ENCODE peak calls at places on chromosomes 4 and X, in six cellular contexts. M, H, T, A, K and S are unnamed samples.

GRCh38 chr4:5051692-5052423 is 578 bp downstream of the STK32B start:
- DNase-seq in M (no peak), H (no peak), T (no peak), A (peak; percentile 33), K (peak; percentile 33), S (no peak)

GRCh38 chrX:72316408-72317079 is 10.8 kb upstream of the CITED1 start:
- DNase-seq in M (no peak), H (no peak), T (no peak), A (no peak), K (no peak), S (no peak)

GRCh38 chrX:57930051-57930450 is 19.8 kb upstream of the ZXDA start:
- DNase-seq in M (no peak), H (no peak), T (no peak), A (no peak), K (no peak), S (no peak)

GRCh38 chrX:30659421-30659820 is 6.2 kb downstream of the GK start:
- DNase-seq in M (no peak), H (no peak), T (peak; percentile 4), A (peak; percentile 85), K (peak; percentile 4), S (no peak)

GRCh38 chr4:72418458-72418857 is 150.6 kb downstream of the ADAMTS3 start:
- DNase-seq in M (peak; percentile 52), H (no peak), T (no peak), A (no peak), K (no peak), S (no peak)

GRCh38 chr4:165207016-165207430 is 338 bp upstream of the KLHL2 start:
- DNase-seq in M (no peak), H (peak; percentile 31), T (no peak), A (peak; percentile 45), K (peak; percentile 9), S (peak; percentile 62)

GRCh38 chr4:105145059-105145912 is 1.4 kb upstream of the TET2 start:
- DNase-seq in M (no peak), H (no peak), T (no peak), A (peak; percentile 75), K (no peak), S (no peak)

GRCh38 chr4:70746179-70746839 is 24.5 kb downstream of the RUFY3 start:
- DNase-seq in M (no peak), H (no peak), T (no peak), A (no peak), K (no peak), S (no peak)

GRCh38 chrX:29662759-29663503 is 552.4 kb upstream of the MAGEB2 start:
- DNase-seq in M (no peak), H (no peak), T (peak; percentile 2), A (peak; percentile 2), K (peak; percentile 71), S (no peak)

GRCh38 chrX:120625366-120625765 is 4.5 kb downstream of the C1GALT1C1 start:
- DNase-seq in M (no peak), H (no peak), T (no peak), A (no peak), K (no peak), S (no peak)

DNA sequence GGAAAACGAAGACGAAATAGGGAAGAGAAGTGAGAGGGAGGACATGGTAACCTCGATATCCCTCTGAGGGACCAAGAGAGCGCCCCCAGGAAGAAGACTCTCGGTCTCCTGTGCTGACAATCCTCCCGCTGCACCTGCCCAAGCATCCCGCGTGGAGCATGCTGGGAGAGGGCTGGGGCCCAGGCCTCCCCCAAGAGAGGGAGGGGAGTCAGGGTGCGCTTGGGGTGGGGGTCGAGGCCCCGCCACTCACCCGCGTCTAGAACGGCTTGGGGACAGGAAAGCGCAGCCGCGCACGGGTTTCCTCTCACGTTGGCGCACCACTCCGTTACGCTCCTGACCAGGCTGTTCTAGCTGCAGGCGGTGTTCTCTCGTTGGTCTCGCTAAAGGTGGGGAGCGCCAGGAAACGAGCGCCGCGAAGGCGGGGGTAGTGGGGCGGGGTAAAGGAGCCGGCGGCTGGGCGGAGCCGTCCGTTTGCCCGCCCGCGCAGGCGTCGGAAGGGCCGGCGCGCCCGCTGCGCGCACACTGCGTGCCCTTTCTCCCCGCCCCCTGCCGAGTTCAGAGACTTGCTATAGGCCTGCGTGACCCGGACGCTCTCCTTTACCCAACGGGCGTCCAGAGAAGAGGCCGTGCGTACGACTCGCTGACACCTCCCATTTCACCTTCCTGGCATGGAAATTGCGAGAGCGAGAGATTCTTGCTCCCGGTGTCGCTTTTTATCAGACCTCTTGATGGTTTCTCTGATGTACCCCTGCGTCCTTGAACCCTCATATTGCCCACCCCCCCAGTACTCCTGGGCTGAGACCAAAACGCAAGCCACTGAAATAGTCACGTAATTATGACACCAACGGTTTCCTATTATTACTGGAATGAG is at the start of gene C1GALT1C1:
- DNase-seq in M (peak; percentile 95), H (peak; percentile 94), T (peak; percentile 63), A (peak; percentile 95), K (peak; percentile 70), S (peak; percentile 97)
- TF ChIP-seq POLR2A in M (peak; percentile 69), H (peak; percentile 68), T (peak; percentile 46), A (peak; percentile 74), K (peak; percentile 74), S (peak; percentile 25)

DNA sequence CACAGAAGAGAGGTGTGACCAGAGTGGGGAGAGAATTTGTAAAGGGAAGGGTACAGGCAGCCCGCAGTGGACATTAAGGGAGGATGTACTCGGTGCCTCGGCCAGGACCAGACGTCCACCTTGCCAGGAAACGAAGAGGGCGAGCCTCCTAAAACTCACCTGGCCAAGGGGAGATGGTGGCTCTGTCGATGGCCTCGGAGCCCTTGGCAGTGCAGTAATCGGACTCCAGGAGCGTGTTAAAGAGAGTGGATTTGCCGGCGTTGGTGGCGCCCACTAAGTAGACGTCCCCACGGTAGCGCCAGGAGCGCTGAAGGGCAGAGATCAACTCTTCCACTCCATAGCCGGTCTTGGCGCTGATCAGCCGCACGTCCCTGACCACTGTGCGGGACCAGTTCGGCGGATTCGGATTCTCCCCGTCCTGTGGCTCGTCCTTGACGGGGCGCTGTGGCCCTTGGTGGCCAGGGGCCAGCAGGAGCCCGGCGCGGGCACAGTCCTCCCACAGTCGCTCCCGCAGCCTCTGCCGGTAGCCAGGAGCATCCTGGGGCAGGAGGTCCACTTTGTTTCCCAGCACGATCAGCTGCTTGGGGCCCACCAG is 1.0 kb downstream of the NOA1 start:
- DNase-seq in M (peak; percentile 57), H (no peak), T (no peak), A (no peak), K (no peak), S (no peak)
- TF ChIP-seq POLR2A in M (no peak), H (no peak), T (no peak), A (no peak), K (no peak), S (no peak)

GRCh38 chrX:40108959-40109287 is 11.2 kb upstream of the BCOR start:
- DNase-seq in M (peak; percentile 86), H (peak; percentile 84), T (no peak), A (peak; percentile 78), K (peak; percentile 62), S (peak; percentile 93)

GRCh38 chrX:40107291-40108083 is 9.7 kb upstream of the BCOR start:
- DNase-seq in M (peak; percentile 76), H (peak; percentile 72), T (no peak), A (peak; percentile 90), K (peak; percentile 33), S (peak; percentile 82)

GRCh38 chrX:40111868-40112267 is 14.1 kb upstream of the BCOR start:
- DNase-seq in M (no peak), H (no peak), T (no peak), A (peak; percentile 54), K (no peak), S (no peak)

GRCh38 chrX:40108084-40108958 is 10.6 kb upstream of the BCOR start:
- DNase-seq in M (peak; percentile 82), H (peak; percentile 62), T (no peak), A (no peak), K (peak; percentile 57), S (peak; percentile 84)

GRCh38 chrX:40109288-40110008 is 11.7 kb upstream of the BCOR start:
- DNase-seq in M (peak; percentile 72), H (peak; percentile 67), T (no peak), A (peak; percentile 76), K (peak; percentile 37), S (peak; percentile 88)
- TF ChIP-seq POLR2A in M (no peak), H (no peak), T (no peak), A (peak; percentile 5), K (no peak), S (no peak)

DNA sequence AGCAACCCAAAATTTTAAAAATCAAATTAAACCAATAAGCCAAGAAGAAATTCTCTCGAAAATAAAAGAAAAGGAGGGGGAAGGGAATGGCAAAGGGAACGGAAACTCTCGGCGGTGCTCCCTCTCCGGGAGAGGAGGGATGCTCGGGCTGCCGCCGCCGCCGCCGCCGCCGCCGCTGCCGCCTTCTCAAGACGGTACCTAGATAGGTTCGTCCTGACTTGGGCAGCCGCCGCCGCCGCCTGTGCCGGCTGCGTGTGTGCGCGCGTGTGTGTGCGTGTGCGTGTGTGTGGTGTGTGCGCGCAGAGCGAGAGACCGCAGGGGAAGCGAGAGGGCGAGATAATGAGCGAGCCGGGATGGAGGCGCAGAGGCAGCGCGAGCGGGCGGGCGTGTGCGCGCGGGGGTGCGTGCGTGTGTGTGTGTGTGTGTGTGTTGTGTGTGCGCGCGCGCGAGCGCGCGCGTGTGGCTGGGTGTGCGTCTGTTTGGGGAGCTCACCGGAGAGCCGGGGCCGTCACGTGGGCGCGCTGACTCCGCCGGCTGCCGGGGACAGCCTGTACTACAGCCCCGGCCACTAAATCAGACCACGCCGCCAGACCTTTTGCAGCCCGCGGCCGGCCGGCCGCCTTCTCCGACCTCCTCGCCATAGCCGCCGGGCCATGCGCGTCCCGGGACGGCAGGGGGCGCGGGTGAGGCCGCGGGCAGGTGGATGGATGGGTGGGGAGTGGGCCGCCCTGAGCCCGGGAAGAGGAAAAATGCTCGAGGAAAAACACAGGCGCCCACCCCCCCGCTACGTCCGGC is 111.6 kb downstream of the DHX15 start:
- DNase-seq in M (peak; percentile 86), H (peak; percentile 72), T (peak; percentile 95), A (peak; percentile 54), K (peak; percentile 71), S (peak; percentile 95)
- TF ChIP-seq POLR2A in M (peak; percentile 28), H (peak; percentile 49), T (no peak), A (no peak), K (no peak), S (no peak)

GRCh38 chrX:107712231-107713204 is 63.1 kb downstream of the TSC22D3 start:
- DNase-seq in M (no peak), H (peak; percentile 47), T (no peak), A (no peak), K (no peak), S (peak; percentile 76)
- TF ChIP-seq POLR2A in M (peak; percentile 41), H (peak; percentile 66), T (no peak), A (no peak), K (no peak), S (peak; percentile 19)

DNA sequence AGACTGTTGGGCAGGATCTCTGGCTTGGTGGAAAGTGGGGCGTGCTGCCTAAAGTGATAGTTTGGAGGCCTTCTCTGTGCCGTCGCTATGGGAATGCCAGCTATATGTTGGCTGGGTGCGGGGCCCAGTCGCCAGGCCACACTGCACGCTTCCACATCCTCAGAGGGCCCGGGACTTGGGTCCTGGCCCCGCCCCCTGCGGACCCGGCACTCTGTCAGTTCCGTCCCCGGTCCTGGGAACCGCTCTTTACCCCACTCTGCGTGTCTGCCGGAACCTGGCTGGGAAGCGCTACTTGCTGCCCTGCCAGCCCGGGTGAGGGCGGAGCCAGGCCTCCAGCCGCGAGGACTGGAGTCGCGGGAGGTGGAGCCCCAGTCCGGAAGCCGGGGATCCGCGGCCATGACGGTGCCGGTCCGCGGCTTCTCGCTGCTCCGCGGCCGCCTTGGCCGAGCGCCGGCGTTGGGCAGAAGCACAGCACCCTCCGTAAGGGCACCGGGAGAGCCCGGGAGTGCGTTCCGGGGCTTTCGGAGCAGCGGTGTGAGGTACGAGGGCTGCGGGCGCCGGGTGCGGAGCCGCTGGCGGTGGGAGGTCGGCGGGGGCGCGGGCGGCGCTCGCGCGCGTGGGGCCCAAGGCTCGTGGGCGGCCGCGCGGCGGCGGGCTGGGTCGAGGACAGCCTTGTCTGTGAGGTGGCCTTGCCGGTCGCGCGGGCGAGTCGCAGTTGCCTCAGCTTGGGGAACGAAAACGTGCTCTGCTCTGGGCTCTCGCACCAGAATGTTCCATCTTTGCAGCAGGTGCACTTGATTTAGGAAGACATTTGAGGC is at the start of gene MTHFD2L:
- DNase-seq in M (peak; percentile 98), H (peak; percentile 94), T (peak; percentile 75), A (peak; percentile 96), K (peak; percentile 89), S (peak; percentile 96)
- TF ChIP-seq POLR2A in M (peak; percentile 93), H (peak; percentile 85), T (peak; percentile 81), A (peak; percentile 82), K (peak; percentile 71), S (peak; percentile 46)